ENCODE peak calls at places on chromosome 18, in eight cellular contexts. B is activated naive CD4-positive, alpha-beta T cell treated with anti-CD3 and anti-CD28 coated beads, Interleukin-2, amount 10 ng/mL, durations not matched to agents 7 days and 5 days; K is PC-3; G is foreskin fibroblast; T is naive thymus-derived CD8-positive, alpha-beta T cell; D is ovary; Z is fibroblast of the conjunctiva; U is NCI-H446. A is an unnamed sample.

GRCh38 chr18:3211236-3211992 is 8.4 kb downstream of the MYOM1 start:
- DNase-seq in B (no peak), K (peak), G (peak), T (no peak), D (no peak), Z (peak), U (no peak), A (no peak)

GRCh38 chr18:58541137-58541788 is 87.6 kb downstream of the ALPK2 start:
- DNase-seq in B (peak), K (peak), G (peak), T (peak), D (no peak), Z (peak), U (no peak), A (no peak)

GRCh38 chr18:12886498-12887126 is 2.6 kb upstream of the PTPN2 start:
- DNase-seq in B (no peak), K (peak), G (peak), T (no peak), D (no peak), Z (no peak), U (no peak), A (no peak)

GRCh38 chr18:56305583-56305982 is 332.8 kb downstream of the TXNL1 start:
- DNase-seq in B (no peak), K (peak), G (no peak), T (no peak), D (no peak), Z (no peak), U (no peak), A (no peak)

GRCh38 chr18:79926715-79927596 is 24.5 kb downstream of the SLC66A2 start:
- DNase-seq in B (no peak), K (no peak), G (no peak), T (no peak), D (peak), Z (no peak), U (no peak), A (peak)

GRCh38 chr18:79680100-79680879 is 687 bp downstream of the CTDP1 start:
- DNase-seq in B (peak), K (peak), G (peak), T (peak), D (no peak), Z (no peak), U (no peak), A (peak)

GRCh38 chr18:2683055-2683454 is 27.5 kb downstream of the SMCHD1 start:
- DNase-seq in B (no peak), K (no peak), G (no peak), T (no peak), D (no peak), Z (no peak), U (no peak), A (no peak)

GRCh38 chr18:25826823-25827617 is 263.4 kb downstream of the SS18 start:
- DNase-seq in B (no peak), K (no peak), G (peak), T (no peak), D (no peak), Z (no peak), U (no peak), A (no peak)

GRCh38 chr18:28682912-28683311 is 506.0 kb upstream of the CDH2 start:
- DNase-seq in B (no peak), K (peak), G (no peak), T (no peak), D (no peak), Z (no peak), U (no peak), A (no peak)

GRCh38 chr18:71242981-71243380 is 954.1 kb downstream of the SOCS6 start:
- DNase-seq in B (no peak), K (no peak), G (no peak), T (no peak), D (no peak), Z (no peak), U (no peak), A (no peak)

GRCh38 chr18:3367491-3368091 is 82.4 kb upstream of the TGIF1 start:
- DNase-seq in B (no peak), K (peak), G (peak), T (no peak), D (no peak), Z (peak), U (no peak), A (no peak)

GRCh38 chr18:42176599-42176998 is 221.6 kb downstream of the PIK3C3 start:
- DNase-seq in B (no peak), K (no peak), G (no peak), T (no peak), D (no peak), Z (no peak), U (no peak), A (no peak)

GRCh38 chr18:74531043-74531442 is 3.3 kb upstream of the CNDP1 start:
- DNase-seq in B (no peak), K (no peak), G (no peak), T (no peak), D (no peak), Z (no peak), U (no peak), A (no peak)

GRCh38 chr18:9649164-9649540 is 34.8 kb upstream of the PPP4R1 start:
- DNase-seq in B (no peak), K (no peak), G (no peak), T (no peak), D (no peak), Z (no peak), U (no peak), A (no peak)

GRCh38 chr18:27135504-27136207 is 49.5 kb downstream of the CHST9 start:
- DNase-seq in B (no peak), K (no peak), G (no peak), T (no peak), D (no peak), Z (no peak), U (no peak), A (no peak)